ENCODE peak calls at places on chromosome 16, in six cellular contexts. V, Y, O, W, J and U are unnamed samples.

GRCh38 chr16:47851026-47851610 is 304.7 kb downstream of the ABCC12 start:
- DNase-seq in V (no peak), Y (no peak), O (peak; percentile 39), W (no peak), J (no peak), U (no peak)

GRCh38 chr16:10824111-10824893 is 5.7 kb upstream of the TVP23A start:
- DNase-seq in V (no peak), Y (no peak), O (no peak), W (no peak), J (no peak), U (no peak)

GRCh38 chr16:71367243-71367976 is 8.9 kb downstream of the CALB2 start:
- DNase-seq in V (peak; percentile 65), Y (peak; percentile 63), O (peak; percentile 17), W (peak; percentile 85), J (peak; percentile 81), U (peak; percentile 75)

GRCh38 chr16:53754938-53755910 is 51.3 kb downstream of the FTO start:
- DNase-seq in V (no peak), Y (peak; percentile 68), O (peak; percentile 91), W (peak; percentile 49), J (no peak), U (peak; percentile 45)

GRCh38 chr16:5845046-5845445 is 747.5 kb upstream of the EEF2KMT start:
- DNase-seq in V (no peak), Y (no peak), O (peak; percentile 13), W (no peak), J (no peak), U (no peak)

GRCh38 chr16:57297856-57298255 is 13.4 kb upstream of the PLLP start:
- DNase-seq in V (peak; percentile 32), Y (peak; percentile 21), O (no peak), W (no peak), J (no peak), U (peak; percentile 16)

GRCh38 chr16:35140293-35140986 is 1681.0 kb downstream of the TP53TG3F start:
- DNase-seq in V (no peak), Y (no peak), O (no peak), W (no peak), J (no peak), U (no peak)

GRCh38 chr16:86567701-86568571 is 1.3 kb downstream of the FOXC2 start:
- DNase-seq in V (peak; percentile 51), Y (no peak), O (no peak), W (no peak), J (no peak), U (no peak)

GRCh38 chr16:87965973-87966667 is 14.9 kb downstream of the BANP start:
- DNase-seq in V (no peak), Y (no peak), O (no peak), W (no peak), J (no peak), U (no peak)

GRCh38 chr16:11409398-11409797 is 64.1 kb downstream of the RMI2 start:
- DNase-seq in V (no peak), Y (no peak), O (no peak), W (no peak), J (no peak), U (no peak)